ENCODE peak calls at places on chromosomes 12 and 14, in eight cellular contexts. One of them, this sample, is unnamed.

GRCh38 chr12:1519642-1520041 is 74.7 kb downstream of the FBXL14 start:
- DNase-seq in IMR-90: no peak
- DNase-seq in Peyer's patch: no peak
- DNase-seq in tibial nerve: no peak
- DNase-seq in HCT116: no peak
- DNase-seq in prostate gland: no peak
- DNase-seq in A549: no peak
- DNase-seq in adrenal gland: no peak
- DNase-seq in this sample: peak

GRCh38 chr12:97767347-97767746 is 304.7 kb downstream of the RMST start:
- DNase-seq in Peyer's patch: no peak
- DNase-seq in adrenal gland: no peak
- DNase-seq in A549: no peak
- DNase-seq in IMR-90: no peak
- DNase-seq in tibial nerve: no peak
- DNase-seq in HCT116: no peak
- DNase-seq in prostate gland: no peak
- DNase-seq in this sample: no peak

GRCh38 chr14:73476451-73476905 is 14.3 kb upstream of the RIOX1 start:
- DNase-seq in A549: no peak
- DNase-seq in IMR-90: no peak
- DNase-seq in Peyer's patch: no peak
- DNase-seq in HCT116: no peak
- DNase-seq in prostate gland: no peak
- DNase-seq in tibial nerve: no peak
- DNase-seq in adrenal gland: no peak
- DNase-seq in this sample: peak

GRCh38 chr14:74922752-74923401 is at the start of gene RPS6KL1:
- DNase-seq in tibial nerve: peak
- DNase-seq in adrenal gland: peak
- DNase-seq in Peyer's patch: peak
- DNase-seq in HCT116: peak
- DNase-seq in IMR-90: peak
- DNase-seq in A549: peak
- DNase-seq in prostate gland: peak
- DNase-seq in this sample: peak

GRCh38 chr12:121536929-121537813 is 43.7 kb downstream of the KDM2B start:
- DNase-seq in HCT116: no peak
- DNase-seq in prostate gland: peak
- DNase-seq in tibial nerve: peak
- DNase-seq in Peyer's patch: peak
- DNase-seq in IMR-90: peak
- DNase-seq in A549: peak
- DNase-seq in adrenal gland: peak
- DNase-seq in this sample: peak

GRCh38 chr14:98731286-98731685 is 540.7 kb downstream of the BCL11B start:
- DNase-seq in Peyer's patch: no peak
- DNase-seq in prostate gland: no peak
- DNase-seq in A549: no peak
- DNase-seq in tibial nerve: no peak
- DNase-seq in IMR-90: no peak
- DNase-seq in HCT116: no peak
- DNase-seq in adrenal gland: no peak
- DNase-seq in this sample: no peak

GRCh38 chr12:111368684-111369495 is at the start of gene PHETA1:
- DNase-seq in HCT116: peak
- DNase-seq in Peyer's patch: peak
- DNase-seq in tibial nerve: peak
- DNase-seq in A549: peak
- DNase-seq in prostate gland: peak
- DNase-seq in adrenal gland: peak
- DNase-seq in IMR-90: peak
- DNase-seq in this sample: peak

GRCh38 chr12:122795807-122796206 is 21.4 kb downstream of the CCDC62 start:
- DNase-seq in A549: no peak
- DNase-seq in tibial nerve: no peak
- DNase-seq in HCT116: no peak
- DNase-seq in prostate gland: no peak
- DNase-seq in IMR-90: no peak
- DNase-seq in adrenal gland: no peak
- DNase-seq in Peyer's patch: no peak
- DNase-seq in this sample: no peak

GRCh38 chr12:123388948-123389559 is 5.1 kb downstream of the KMT5A start:
- DNase-seq in IMR-90: no peak
- DNase-seq in adrenal gland: no peak
- DNase-seq in HCT116: no peak
- DNase-seq in Peyer's patch: peak
- DNase-seq in prostate gland: no peak
- DNase-seq in A549: no peak
- DNase-seq in tibial nerve: no peak
- DNase-seq in this sample: no peak

GRCh38 chr12:117130806-117131205 is 31.6 kb upstream of the TESC start:
- DNase-seq in prostate gland: no peak
- DNase-seq in Peyer's patch: no peak
- DNase-seq in tibial nerve: no peak
- DNase-seq in HCT116: no peak
- DNase-seq in adrenal gland: no peak
- DNase-seq in A549: no peak
- DNase-seq in IMR-90: no peak
- DNase-seq in this sample: no peak

GRCh38 chr12:29734299-29734698 is 49.4 kb downstream of the TMTC1 start:
- DNase-seq in adrenal gland: no peak
- DNase-seq in Peyer's patch: no peak
- DNase-seq in IMR-90: no peak
- DNase-seq in prostate gland: no peak
- DNase-seq in A549: no peak
- DNase-seq in HCT116: no peak
- DNase-seq in tibial nerve: no peak
- DNase-seq in this sample: no peak

GRCh38 chr12:131642101-131642540 is 68.8 kb upstream of the SFSWAP start:
- DNase-seq in A549: peak
- DNase-seq in HCT116: peak
- DNase-seq in adrenal gland: no peak
- DNase-seq in prostate gland: no peak
- DNase-seq in IMR-90: no peak
- DNase-seq in tibial nerve: no peak
- DNase-seq in Peyer's patch: no peak
- DNase-seq in this sample: no peak

GRCh38 chr12:20656600-20656999 is 38.5 kb upstream of the SLCO1C1 start:
- DNase-seq in tibial nerve: no peak
- DNase-seq in adrenal gland: no peak
- DNase-seq in prostate gland: no peak
- DNase-seq in A549: no peak
- DNase-seq in HCT116: no peak
- DNase-seq in IMR-90: no peak
- DNase-seq in Peyer's patch: no peak
- DNase-seq in this sample: no peak

GRCh38 chr12:101969-102878 is 35.7 kb downstream of the IQSEC3 start:
- DNase-seq in A549: no peak
- DNase-seq in Peyer's patch: no peak
- DNase-seq in prostate gland: no peak
- DNase-seq in HCT116: peak
- DNase-seq in tibial nerve: no peak
- DNase-seq in adrenal gland: no peak
- DNase-seq in IMR-90: no peak
- DNase-seq in this sample: no peak

GRCh38 chr12:66405395-66405794 is 103.1 kb downstream of the HELB start:
- DNase-seq in Peyer's patch: no peak
- DNase-seq in A549: no peak
- DNase-seq in adrenal gland: no peak
- DNase-seq in prostate gland: no peak
- DNase-seq in IMR-90: peak
- DNase-seq in HCT116: no peak
- DNase-seq in tibial nerve: no peak
- DNase-seq in this sample: no peak

GRCh38 chr12:130029151-130029550 is 125.3 kb upstream of the TMEM132D start:
- DNase-seq in A549: no peak
- DNase-seq in prostate gland: no peak
- DNase-seq in tibial nerve: no peak
- DNase-seq in adrenal gland: no peak
- DNase-seq in HCT116: no peak
- DNase-seq in IMR-90: no peak
- DNase-seq in Peyer's patch: no peak
- DNase-seq in this sample: no peak

GRCh38 chr12:1777798-1778197 is 42.6 kb upstream of the LRTM2 start:
- DNase-seq in IMR-90: peak
- DNase-seq in adrenal gland: no peak
- DNase-seq in tibial nerve: no peak
- DNase-seq in A549: no peak
- DNase-seq in prostate gland: no peak
- DNase-seq in HCT116: no peak
- DNase-seq in Peyer's patch: no peak
- DNase-seq in this sample: no peak

DNA sequence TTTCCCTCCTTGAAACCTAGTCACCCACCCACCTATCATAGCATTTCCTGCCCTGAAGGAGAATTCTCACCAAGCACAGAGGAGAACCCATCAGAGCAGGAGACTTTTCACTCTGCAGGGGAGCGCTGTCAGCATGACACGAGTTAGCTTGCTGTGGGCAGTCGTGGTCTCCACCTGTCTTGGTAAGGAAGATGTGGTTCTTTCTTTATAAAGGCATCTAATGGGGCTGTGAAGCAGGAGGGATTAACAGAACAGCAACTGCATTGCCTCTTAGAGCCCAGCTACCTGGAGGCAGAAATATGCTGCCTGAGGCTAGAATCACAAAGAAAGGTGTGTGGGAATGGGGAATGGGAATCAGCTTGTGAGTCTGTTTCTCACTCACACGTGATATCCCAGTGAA is 317.2 kb downstream of the DAD1 start:
- DNase-seq in tibial nerve: no peak
- DNase-seq in Peyer's patch: no peak
- DNase-seq in IMR-90: no peak
- DNase-seq in adrenal gland: no peak
- DNase-seq in HCT116: no peak
- DNase-seq in prostate gland: no peak
- DNase-seq in A549: no peak
- DNase-seq in this sample: no peak
- H3K4me3 ChIP-seq in tibial nerve: no peak
- H3K4me3 ChIP-seq in Peyer's patch: no peak
- H3K4me3 ChIP-seq in IMR-90: no peak
- H3K4me3 ChIP-seq in adrenal gland: no peak
- H3K4me3 ChIP-seq in HCT116: no peak
- H3K4me3 ChIP-seq in prostate gland: no peak
- H3K4me3 ChIP-seq in A549: no peak
- H3K4me3 ChIP-seq in this sample: no peak

DNA sequence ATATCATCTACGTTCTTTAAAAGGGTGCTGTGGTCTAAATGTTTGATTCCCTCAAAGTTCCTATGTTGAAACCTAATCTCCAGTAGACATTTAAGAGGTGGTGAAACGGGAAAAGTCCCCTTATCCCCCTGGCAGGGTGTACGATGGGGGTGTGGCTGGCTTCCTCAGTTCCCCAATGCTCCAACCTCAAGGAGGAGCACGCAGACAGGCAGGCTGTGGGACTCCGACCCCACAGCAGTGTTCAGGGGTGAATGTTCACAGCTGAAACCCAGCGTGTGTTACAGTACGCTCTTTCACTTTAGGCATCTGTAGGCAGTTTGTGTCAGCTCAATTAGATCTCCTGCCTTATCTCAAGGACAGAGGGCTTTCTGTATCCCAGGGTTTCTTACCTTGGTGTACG is 73.2 kb downstream of the SEC23A start:
- DNase-seq in Peyer's patch: no peak
- DNase-seq in adrenal gland: no peak
- DNase-seq in A549: no peak
- DNase-seq in tibial nerve: no peak
- DNase-seq in prostate gland: no peak
- DNase-seq in IMR-90: no peak
- DNase-seq in HCT116: no peak
- DNase-seq in this sample: no peak
- TF ChIP-seq POLR2A in Peyer's patch: no peak
- TF ChIP-seq POLR2A in adrenal gland: no peak
- TF ChIP-seq POLR2A in A549: no peak
- TF ChIP-seq POLR2A in tibial nerve: no peak
- TF ChIP-seq POLR2A in prostate gland: no peak
- TF ChIP-seq POLR2A in IMR-90: no peak
- TF ChIP-seq POLR2A in HCT116: no peak
- TF ChIP-seq POLR2A in this sample: no peak

DNA sequence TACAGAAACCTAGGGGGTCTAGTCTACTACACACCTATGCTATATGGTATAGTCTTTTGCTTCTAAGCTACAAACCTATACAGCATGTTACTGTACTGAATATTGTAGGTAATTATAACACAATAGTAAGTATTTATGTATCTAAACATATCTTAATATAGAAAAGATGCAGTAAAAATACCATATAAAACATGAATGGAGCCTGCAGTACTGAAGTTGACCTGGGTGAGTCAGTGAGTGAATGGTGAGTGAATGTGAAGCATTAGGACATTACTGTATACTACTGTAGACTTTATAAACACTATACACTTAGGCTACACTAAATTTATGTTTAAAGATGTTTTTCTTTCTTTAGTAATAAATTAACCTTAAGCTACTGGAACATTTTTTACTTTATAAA is 13.1 kb upstream of the ABCD2 start:
- DNase-seq in HCT116: no peak
- DNase-seq in IMR-90: no peak
- DNase-seq in tibial nerve: no peak
- DNase-seq in prostate gland: no peak
- DNase-seq in adrenal gland: no peak
- DNase-seq in A549: no peak
- DNase-seq in Peyer's patch: no peak
- DNase-seq in this sample: no peak
- TF ChIP-seq CTCF in HCT116: no peak
- TF ChIP-seq CTCF in IMR-90: no peak
- TF ChIP-seq CTCF in tibial nerve: no peak
- TF ChIP-seq CTCF in prostate gland: no peak
- TF ChIP-seq CTCF in adrenal gland: no peak
- TF ChIP-seq CTCF in A549: no peak
- TF ChIP-seq CTCF in Peyer's patch: no peak
- TF ChIP-seq CTCF in this sample: no peak

DNA sequence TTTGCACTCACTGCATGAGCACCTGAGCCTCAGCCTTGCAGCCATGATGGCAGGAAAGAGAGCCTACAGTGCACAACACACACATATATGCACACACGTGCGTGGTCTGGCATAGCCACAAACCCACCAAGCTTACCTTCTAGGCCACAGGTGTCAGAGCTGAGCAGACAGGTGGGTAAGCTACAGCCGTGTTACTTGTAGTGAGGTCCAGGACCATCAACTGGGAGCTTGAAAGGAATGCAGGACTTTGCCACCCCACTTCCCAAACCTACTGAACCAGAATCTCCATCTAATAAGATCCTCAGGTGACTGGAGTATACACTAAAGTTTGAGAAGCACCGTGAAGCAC is 2.7 kb downstream of the ASIC1 start:
- DNase-seq in A549: no peak
- DNase-seq in Peyer's patch: no peak
- DNase-seq in IMR-90: no peak
- DNase-seq in prostate gland: no peak
- DNase-seq in tibial nerve: no peak
- DNase-seq in adrenal gland: no peak
- DNase-seq in HCT116: no peak
- DNase-seq in this sample: no peak
- H3K4me3 ChIP-seq in A549: no peak
- H3K4me3 ChIP-seq in Peyer's patch: no peak
- H3K4me3 ChIP-seq in IMR-90: no peak
- H3K4me3 ChIP-seq in prostate gland: no peak
- H3K4me3 ChIP-seq in tibial nerve: no peak
- H3K4me3 ChIP-seq in adrenal gland: no peak
- H3K4me3 ChIP-seq in HCT116: no peak
- H3K4me3 ChIP-seq in this sample: no peak

This sample was measured in lower leg skin.